ENCODE peak calls at places on chromosomes 5 and 9, in seven cellular contexts. One of them, this sample, is unnamed. For H3K36me3, the result is how much of the 10 kb centered on the place peaks cover.

GRCh38 chr5:916441-917293 is 24.0 kb downstream of the TRIP13 start:
- DNase-seq in tibial artery: no peak
- DNase-seq in GM12878: no peak
- DNase-seq in right atrium auricular region: no peak
- DNase-seq in MM.1S: no peak
- DNase-seq in suprapubic skin: no peak
- DNase-seq in tibial nerve: no peak
- DNase-seq in this sample: no peak

GRCh38 chr5:142994242-142994641 is 224.1 kb downstream of the ARHGAP26 start:
- DNase-seq in MM.1S: no peak
- DNase-seq in GM12878: no peak
- DNase-seq in tibial nerve: no peak
- DNase-seq in right atrium auricular region: no peak
- DNase-seq in suprapubic skin: no peak
- DNase-seq in tibial artery: no peak
- DNase-seq in this sample: no peak

GRCh38 chr5:38556599-38557308 is at the start of gene LIFR:
- DNase-seq in tibial nerve: peak
- DNase-seq in suprapubic skin: peak
- DNase-seq in right atrium auricular region: peak
- DNase-seq in tibial artery: peak
- DNase-seq in GM12878: no peak
- DNase-seq in MM.1S: peak
- DNase-seq in this sample: peak

GRCh38 chr9:134299883-134300282 is 26.4 kb upstream of the RXRA start:
- DNase-seq in tibial nerve: no peak
- DNase-seq in suprapubic skin: no peak
- DNase-seq in GM12878: no peak
- DNase-seq in right atrium auricular region: no peak
- DNase-seq in MM.1S: no peak
- DNase-seq in tibial artery: no peak
- DNase-seq in this sample: peak

GRCh38 chr5:148586796-148587195 is 67.5 kb downstream of the HTR4 start:
- DNase-seq in tibial artery: no peak
- DNase-seq in tibial nerve: no peak
- DNase-seq in MM.1S: no peak
- DNase-seq in GM12878: no peak
- DNase-seq in right atrium auricular region: no peak
- DNase-seq in suprapubic skin: no peak
- DNase-seq in this sample: no peak

GRCh38 chr5:154575869-154576806 is 98.1 kb upstream of the HAND1 start:
- DNase-seq in right atrium auricular region: no peak
- DNase-seq in GM12878: peak
- DNase-seq in MM.1S: peak
- DNase-seq in suprapubic skin: no peak
- DNase-seq in tibial artery: no peak
- DNase-seq in tibial nerve: no peak
- DNase-seq in this sample: peak

GRCh38 chr5:173808079-173808808 is 79.9 kb upstream of the CPEB4 start:
- DNase-seq in tibial artery: no peak
- DNase-seq in suprapubic skin: no peak
- DNase-seq in tibial nerve: no peak
- DNase-seq in MM.1S: no peak
- DNase-seq in right atrium auricular region: no peak
- DNase-seq in GM12878: no peak
- DNase-seq in this sample: no peak

GRCh38 chr5:135323701-135324132 is 75.3 kb downstream of the MACROH2A1 start:
- DNase-seq in tibial nerve: no peak
- DNase-seq in suprapubic skin: no peak
- DNase-seq in GM12878: no peak
- DNase-seq in MM.1S: no peak
- DNase-seq in tibial artery: no peak
- DNase-seq in right atrium auricular region: no peak
- DNase-seq in this sample: no peak

GRCh38 chr9:131804826-131805225 is 65.0 kb upstream of the RAPGEF1 start:
- DNase-seq in suprapubic skin: no peak
- DNase-seq in MM.1S: no peak
- DNase-seq in tibial nerve: no peak
- DNase-seq in right atrium auricular region: no peak
- DNase-seq in tibial artery: no peak
- DNase-seq in GM12878: no peak
- DNase-seq in this sample: no peak

GRCh38 chr9:35478871-35479270 is 11.0 kb upstream of the RUSC2 start:
- DNase-seq in tibial nerve: no peak
- DNase-seq in tibial artery: no peak
- DNase-seq in MM.1S: no peak
- DNase-seq in right atrium auricular region: no peak
- DNase-seq in GM12878: no peak
- DNase-seq in suprapubic skin: no peak
- DNase-seq in this sample: no peak

GRCh38 chr5:172886974-172887491 is 53.0 kb downstream of the ERGIC1 start:
- DNase-seq in suprapubic skin: peak
- DNase-seq in tibial artery: peak
- DNase-seq in right atrium auricular region: peak
- DNase-seq in tibial nerve: no peak
- DNase-seq in GM12878: no peak
- DNase-seq in MM.1S: no peak
- DNase-seq in this sample: peak

GRCh38 chr5:54678737-54679136 is 161.2 kb downstream of the SNX18 start:
- DNase-seq in MM.1S: no peak
- DNase-seq in suprapubic skin: no peak
- DNase-seq in tibial artery: no peak
- DNase-seq in GM12878: no peak
- DNase-seq in right atrium auricular region: no peak
- DNase-seq in tibial nerve: no peak
- DNase-seq in this sample: no peak

GRCh38 chr5:17282283-17283120 is 65.1 kb downstream of the BASP1 start:
- DNase-seq in MM.1S: peak
- DNase-seq in GM12878: peak
- DNase-seq in right atrium auricular region: no peak
- DNase-seq in tibial nerve: no peak
- DNase-seq in tibial artery: no peak
- DNase-seq in suprapubic skin: no peak
- DNase-seq in this sample: no peak
- H3K4me3 ChIP-seq in MM.1S: peak
- H3K4me3 ChIP-seq in GM12878: peak
- H3K4me3 ChIP-seq in right atrium auricular region: no peak
- H3K4me3 ChIP-seq in tibial nerve: no peak
- H3K4me3 ChIP-seq in tibial artery: no peak
- H3K4me3 ChIP-seq in suprapubic skin: no peak
- H3K4me3 ChIP-seq in this sample: no peak

GRCh38 chr5:176744584-176744965 is 65.8 kb upstream of the UNC5A start:
- DNase-seq in tibial artery: no peak
- DNase-seq in right atrium auricular region: peak
- DNase-seq in GM12878: no peak
- DNase-seq in suprapubic skin: peak
- DNase-seq in MM.1S: no peak
- DNase-seq in tibial nerve: no peak
- DNase-seq in this sample: no peak
- TF ChIP-seq CTCF in tibial artery: no peak
- TF ChIP-seq CTCF in right atrium auricular region: no peak
- TF ChIP-seq CTCF in GM12878: no peak
- TF ChIP-seq CTCF in suprapubic skin: no peak
- TF ChIP-seq CTCF in MM.1S: peak
- TF ChIP-seq CTCF in tibial nerve: no peak
- TF ChIP-seq CTCF in this sample: peak

GRCh38 chr9:120787906-120788305 is 5.3 kb downstream of the FBXW2 start:
- DNase-seq in tibial artery: no peak
- DNase-seq in suprapubic skin: no peak
- DNase-seq in right atrium auricular region: no peak
- DNase-seq in MM.1S: no peak
- DNase-seq in tibial nerve: no peak
- DNase-seq in GM12878: no peak
- DNase-seq in this sample: no peak
- H3K36me3 ChIP-seq in tibial artery: under half
- H3K36me3 ChIP-seq in suprapubic skin: under half
- H3K36me3 ChIP-seq in right atrium auricular region: under half
- H3K36me3 ChIP-seq in MM.1S: under half
- H3K36me3 ChIP-seq in tibial nerve: under half
- H3K36me3 ChIP-seq in GM12878: under half
- H3K36me3 ChIP-seq in this sample: under half

GRCh38 chr5:111550282-111551020 is 38.1 kb upstream of the STARD4 start:
- DNase-seq in tibial artery: peak
- DNase-seq in tibial nerve: peak
- DNase-seq in GM12878: peak
- DNase-seq in MM.1S: peak
- DNase-seq in suprapubic skin: peak
- DNase-seq in right atrium auricular region: peak
- DNase-seq in this sample: peak

GRCh38 chr5:111548992-111549649 is 36.8 kb upstream of the STARD4 start:
- DNase-seq in suprapubic skin: no peak
- DNase-seq in GM12878: no peak
- DNase-seq in right atrium auricular region: no peak
- DNase-seq in tibial artery: no peak
- DNase-seq in tibial nerve: no peak
- DNase-seq in MM.1S: peak
- DNase-seq in this sample: peak

GRCh38 chr5:111553889-111554288 is 41.6 kb upstream of the STARD4 start:
- DNase-seq in tibial nerve: no peak
- DNase-seq in right atrium auricular region: no peak
- DNase-seq in tibial artery: no peak
- DNase-seq in suprapubic skin: no peak
- DNase-seq in MM.1S: no peak
- DNase-seq in GM12878: no peak
- DNase-seq in this sample: no peak

GRCh38 chr5:111551120-111551519 is 38.8 kb upstream of the STARD4 start:
- DNase-seq in tibial nerve: no peak
- DNase-seq in suprapubic skin: no peak
- DNase-seq in GM12878: no peak
- DNase-seq in right atrium auricular region: no peak
- DNase-seq in MM.1S: no peak
- DNase-seq in tibial artery: no peak
- DNase-seq in this sample: no peak

DNA sequence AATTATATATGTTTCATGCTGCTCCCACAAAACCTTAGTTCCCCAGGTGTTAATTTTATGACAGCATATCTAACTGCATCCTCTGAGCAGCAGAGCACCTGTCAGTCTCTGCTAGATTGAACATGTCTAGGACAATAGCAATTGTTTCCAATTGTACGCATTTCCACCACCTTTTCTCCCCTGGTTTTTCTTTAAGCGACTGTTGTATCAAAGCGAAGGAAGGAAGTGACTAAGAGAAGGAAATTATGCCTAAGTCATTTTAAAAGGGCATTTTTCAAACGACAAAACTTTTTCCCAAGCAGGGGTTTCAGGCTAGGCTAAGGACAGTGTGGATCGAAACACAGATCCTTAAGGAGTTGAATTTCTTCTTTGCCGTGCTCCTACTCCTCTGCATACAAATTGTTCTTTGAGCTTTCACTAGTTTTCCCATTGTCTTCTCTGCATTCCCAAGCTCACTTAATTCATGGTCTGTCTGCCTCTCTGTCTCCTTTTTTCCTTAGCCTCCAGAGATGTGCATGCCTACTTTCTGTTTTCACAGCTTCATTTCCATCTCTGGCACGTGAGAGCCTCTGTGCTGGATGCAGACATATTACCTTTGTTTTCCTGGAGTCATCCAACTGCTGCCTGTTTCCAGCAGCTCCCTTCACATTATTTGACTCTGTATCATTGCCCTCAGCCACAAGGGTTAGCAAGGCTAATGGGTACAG is 39.4 kb upstream of the STARD4 start:
- DNase-seq in suprapubic skin: no peak
- DNase-seq in right atrium auricular region: no peak
- DNase-seq in tibial artery: no peak
- DNase-seq in MM.1S: no peak
- DNase-seq in tibial nerve: no peak
- DNase-seq in GM12878: no peak
- DNase-seq in this sample: peak
- H3K4me3 ChIP-seq in suprapubic skin: no peak
- H3K4me3 ChIP-seq in right atrium auricular region: no peak
- H3K4me3 ChIP-seq in tibial artery: no peak
- H3K4me3 ChIP-seq in MM.1S: no peak
- H3K4me3 ChIP-seq in tibial nerve: no peak
- H3K4me3 ChIP-seq in GM12878: no peak
- H3K4me3 ChIP-seq in this sample: no peak

DNA sequence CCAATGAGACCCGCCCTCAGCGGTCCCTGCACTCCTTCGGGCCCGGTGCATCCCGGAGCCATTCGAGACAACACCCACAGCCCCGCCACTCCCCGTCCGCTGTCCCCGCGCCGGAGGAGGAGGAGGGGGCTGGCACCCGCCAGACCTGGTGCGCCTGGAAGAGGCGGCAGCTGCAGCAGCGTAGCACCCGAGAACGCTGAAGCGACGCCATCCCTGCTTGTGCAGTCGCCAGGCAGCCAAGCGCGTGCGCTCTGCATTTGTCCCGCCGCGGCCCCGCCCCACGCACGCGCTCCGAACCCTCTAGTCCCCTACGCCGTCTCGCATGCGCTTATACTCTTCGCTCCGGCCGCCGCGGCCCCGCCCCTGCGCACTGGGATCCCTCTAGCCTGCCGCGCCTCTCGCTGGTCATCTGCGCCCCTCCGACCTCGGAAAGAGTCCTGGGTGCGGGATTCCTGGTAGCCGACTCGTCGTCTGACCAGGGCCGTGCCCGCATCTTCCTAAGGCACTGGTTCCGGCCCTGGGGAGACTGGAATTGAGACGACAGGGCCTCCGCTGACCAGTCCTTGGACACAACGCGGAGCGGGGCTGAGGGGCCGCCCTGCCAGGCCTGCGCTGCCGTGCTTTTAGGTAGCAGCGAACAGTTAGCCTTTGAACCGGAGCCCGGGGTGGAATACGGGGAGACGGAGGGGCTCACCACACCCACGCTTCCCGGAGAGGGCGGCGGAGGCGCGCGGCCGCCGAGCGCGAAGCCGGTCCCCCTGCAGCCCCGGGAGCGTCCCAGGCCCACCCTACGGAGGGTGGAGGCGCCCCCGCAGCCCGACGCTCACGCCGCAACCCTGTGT is at the start of gene MRNIP:
- DNase-seq in tibial nerve: peak
- DNase-seq in tibial artery: peak
- DNase-seq in MM.1S: peak
- DNase-seq in right atrium auricular region: peak
- DNase-seq in GM12878: peak
- DNase-seq in suprapubic skin: peak
- DNase-seq in this sample: peak
- TF ChIP-seq CTCF in tibial nerve: peak
- TF ChIP-seq CTCF in tibial artery: no peak
- TF ChIP-seq CTCF in MM.1S: no peak
- TF ChIP-seq CTCF in right atrium auricular region: no peak
- TF ChIP-seq CTCF in GM12878: no peak
- TF ChIP-seq CTCF in suprapubic skin: no peak
- TF ChIP-seq CTCF in this sample: no peak

GRCh38 chr5:137612576-137612975 is 113.5 kb upstream of the SPOCK1 start:
- DNase-seq in tibial artery: no peak
- DNase-seq in MM.1S: no peak
- DNase-seq in tibial nerve: no peak
- DNase-seq in suprapubic skin: no peak
- DNase-seq in GM12878: no peak
- DNase-seq in right atrium auricular region: no peak
- DNase-seq in this sample: no peak
- H3K36me3 ChIP-seq in tibial artery: under half
- H3K36me3 ChIP-seq in MM.1S: under half
- H3K36me3 ChIP-seq in tibial nerve: under half
- H3K36me3 ChIP-seq in suprapubic skin: under half
- H3K36me3 ChIP-seq in GM12878: under half
- H3K36me3 ChIP-seq in right atrium auricular region: under half
- H3K36me3 ChIP-seq in this sample: under half

This sample was measured in bronchial epithelial cell.